ENCODE peak calls at places on chromosome 9, in nine cellular contexts. K is GM12864, E is IMR-90, C is ovary, U is neural progenitor cell, Z is tibial artery, D is AG04449, X is choroid plexus epithelial cell, T is A549. S is an unnamed sample.

GRCh38 chr9:87713278-87713989 is 12.5 kb upstream of the CTSL start:
- DNase-seq in K (no peak), U (no peak), Z (peak; percentile 94), D (peak; percentile 96), C (peak; percentile 83), X (peak; percentile 99), T (peak; percentile 99), E (peak; percentile 99), S (no peak)

GRCh38 chr9:17725399-17726010 is 146.6 kb downstream of the SH3GL2 start:
- DNase-seq in K (no peak), X (no peak), D (no peak), E (no peak), T (no peak), Z (no peak), C (no peak), U (no peak), S (no peak)

GRCh38 chr9:129626079-129626943 is at the start of gene NTMT1:
- DNase-seq in Z (peak; percentile 91), X (peak; percentile 89), E (peak; percentile 81), U (peak; percentile 92), T (peak; percentile 87), K (no peak), C (peak; percentile 83), D (no peak), S (peak; percentile 91)

GRCh38 chr9:106697799-106698591 is 165.0 kb upstream of the ZNF462 start:
- DNase-seq in E (peak; percentile 46), T (no peak), Z (peak; percentile 75), U (no peak), K (no peak), C (peak; percentile 53), X (peak; percentile 71), D (peak; percentile 52), S (no peak)

GRCh38 chr9:77512876-77513275 is 135.2 kb downstream of the GNA14 start:
- DNase-seq in D (no peak), X (peak; percentile 47), U (no peak), T (peak; percentile 57), K (no peak), Z (no peak), E (no peak), C (no peak), S (no peak)

GRCh38 chr9:37289631-37290030 is 132.9 kb upstream of the GRHPR start:
- DNase-seq in C (no peak), D (no peak), X (no peak), T (no peak), Z (no peak), U (no peak), E (no peak), K (no peak), S (no peak)

GRCh38 chr9:108142504-108143201 is 653.1 kb upstream of the KLF4 start:
- DNase-seq in U (peak; percentile 91), X (peak; percentile 96), Z (peak; percentile 94), C (peak; percentile 83), T (no peak), E (peak; percentile 50), D (peak; percentile 36), K (no peak), S (peak; percentile 47)

GRCh38 chr9:105967798-105968197 is 273.5 kb downstream of the TMEM38B start:
- DNase-seq in D (no peak), C (no peak), X (no peak), T (no peak), K (no peak), E (no peak), U (no peak), Z (no peak), S (no peak)

GRCh38 chr9:83435301-83435700 is 102.9 kb downstream of the FRMD3 start:
- DNase-seq in D (no peak), X (no peak), T (no peak), U (no peak), K (no peak), E (no peak), C (no peak), Z (no peak), S (no peak)

GRCh38 chr9:89604463-89605180 is at the start of gene GADD45G:
- DNase-seq in D (no peak), T (peak; percentile 56), K (peak; percentile 30), Z (peak; percentile 96), C (peak; percentile 94), U (peak; percentile 98), E (peak; percentile 61), X (peak; percentile 70), S (peak; percentile 62)
- TF ChIP-seq CTCF in D (no peak), T (no peak), K (no peak), Z (peak; percentile 36), C (no peak), U (no peak), E (no peak), X (no peak), S (no peak)

DNA sequence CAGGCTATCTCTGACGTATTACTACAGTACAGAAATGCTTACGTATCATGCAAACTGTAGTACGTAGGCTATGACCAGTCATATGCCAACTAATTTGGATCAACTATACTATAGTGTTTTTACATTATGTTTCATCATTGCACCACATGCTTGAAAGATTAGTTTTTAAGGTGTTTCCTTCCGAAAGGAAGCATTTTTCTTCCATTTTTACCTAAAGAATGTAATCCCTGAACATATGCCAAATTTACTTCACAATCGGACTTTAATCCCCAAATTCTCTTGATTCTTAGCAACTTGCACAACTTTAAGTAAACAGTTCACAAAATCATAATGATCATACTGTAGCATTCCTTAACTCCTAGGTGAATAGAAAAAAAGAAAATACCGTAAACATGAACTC is 153.8 kb downstream of the BNC2 start:
- DNase-seq in U (no peak), X (no peak), C (no peak), Z (no peak), D (no peak), K (no peak), T (no peak), E (no peak), S (no peak)
- H3K4me3 ChIP-seq in U (no peak overlapping the region), X (no peak overlapping the region), C (no peak overlapping the region), Z (no peak overlapping the region), D (no peak overlapping the region), K (no peak overlapping the region), T (no peak overlapping the region), E (no peak overlapping the region), S (no peak overlapping the region)

GRCh38 chr9:109482391-109482916 is 15.7 kb downstream of the PTPN3 start:
- DNase-seq in K (no peak), C (no peak), E (no peak), T (no peak), X (no peak), D (no peak), Z (no peak), U (no peak), S (no peak)
- TF ChIP-seq CTCF in K (no peak), C (no peak), E (no peak), T (no peak), X (no peak), D (no peak), Z (no peak), U (no peak), S (no peak)

DNA sequence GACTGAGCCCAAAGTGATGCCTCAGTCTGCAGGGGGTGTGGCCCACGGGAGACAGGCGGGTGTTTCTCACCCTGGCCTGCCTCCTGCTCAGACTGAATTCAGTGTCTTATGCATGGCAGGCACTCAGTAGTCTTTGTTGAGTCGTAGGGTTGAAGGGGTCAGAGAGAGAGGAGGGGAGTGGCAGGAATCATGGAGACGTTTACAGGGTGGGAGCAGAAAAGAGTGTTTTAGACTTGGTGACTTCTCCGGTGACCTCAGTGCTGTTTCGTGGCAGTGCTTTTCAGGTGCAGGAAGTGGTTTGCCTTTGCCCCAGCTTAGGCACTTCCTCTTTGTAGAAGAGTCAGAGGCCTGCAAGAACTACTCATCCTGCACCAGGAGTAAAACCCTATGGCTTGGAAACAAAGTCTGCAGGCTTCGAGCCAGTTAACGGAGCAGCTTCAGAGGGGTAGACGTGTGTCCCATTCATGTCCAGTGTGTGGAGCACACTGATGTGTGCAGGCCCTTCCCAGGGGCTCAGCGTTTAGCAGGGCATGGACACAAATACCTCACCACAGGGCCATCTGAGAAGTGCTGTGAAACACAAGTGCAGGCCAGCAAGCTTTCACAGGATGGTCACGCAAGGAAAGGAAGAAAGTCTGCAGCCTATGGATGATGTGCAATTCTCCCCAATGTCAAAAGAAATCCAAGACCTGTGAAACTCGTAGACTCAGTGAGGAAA is 24.5 kb upstream of the SEMA4D start:
- DNase-seq in C (no peak), E (no peak), D (no peak), K (peak; percentile 89), Z (peak; percentile 54), U (no peak), T (no peak), X (no peak), S (peak; percentile 92)
- H3K4me3 ChIP-seq in C (no peak overlapping the region), E (no peak overlapping the region), D (no peak overlapping the region), K (peak overlapping the region; percentile 1), Z (no peak overlapping the region), U (no peak overlapping the region), T (no peak overlapping the region), X (no peak overlapping the region), S (peak overlapping the region; percentile 47)

S was measured in GM12865.